ENCODE peak calls at places on chromosomes 4 and X, in four cellular contexts. One of them, this sample, is unnamed.

GRCh38 chr4:84958434-84958833 is 8.1 kb downstream of the WDFY3 start:
- DNase-seq in tibial artery: no peak
- DNase-seq in EH: no peak
- DNase-seq in globus pallidus: no peak
- DNase-seq in this sample: no peak

GRCh38 chrX:22742174-22742573 is 257.6 kb upstream of the DDX53 start:
- DNase-seq in tibial artery: no peak
- DNase-seq in EH: peak
- DNase-seq in globus pallidus: no peak
- DNase-seq in this sample: no peak

GRCh38 chr4:130825283-130825682 is 1729.3 kb downstream of the C4orf33 start:
- DNase-seq in EH: no peak
- DNase-seq in globus pallidus: no peak
- DNase-seq in tibial artery: no peak
- DNase-seq in this sample: no peak

GRCh38 chr4:7206856-7207567 is 14.7 kb downstream of the SORCS2 start:
- DNase-seq in tibial artery: peak
- DNase-seq in globus pallidus: peak
- DNase-seq in EH: peak
- DNase-seq in this sample: peak

GRCh38 chrX:106874075-106874474 is 29.1 kb downstream of the RIPPLY1 start:
- DNase-seq in EH: peak
- DNase-seq in globus pallidus: no peak
- DNase-seq in tibial artery: no peak
- DNase-seq in this sample: no peak

GRCh38 chr4:54484361-54484760 is 173.4 kb upstream of the KIT start:
- DNase-seq in EH: no peak
- DNase-seq in tibial artery: no peak
- DNase-seq in globus pallidus: no peak
- DNase-seq in this sample: no peak

GRCh38 chr4:122639181-122639580 is 18.3 kb upstream of the IL21 start:
- DNase-seq in globus pallidus: no peak
- DNase-seq in EH: no peak
- DNase-seq in tibial artery: no peak
- DNase-seq in this sample: no peak

GRCh38 chr4:119525771-119526712 is 102.6 kb downstream of the PDE5A start:
- DNase-seq in EH: peak
- DNase-seq in tibial artery: no peak
- DNase-seq in globus pallidus: no peak
- DNase-seq in this sample: no peak

GRCh38 chr4:148354186-148354585 is 88.0 kb downstream of the NR3C2 start:
- DNase-seq in EH: no peak
- DNase-seq in tibial artery: no peak
- DNase-seq in globus pallidus: no peak
- DNase-seq in this sample: no peak

GRCh38 chr4:172838108-172838507 is 330.5 kb upstream of the GALNT7 start:
- DNase-seq in tibial artery: no peak
- DNase-seq in globus pallidus: no peak
- DNase-seq in EH: no peak
- DNase-seq in this sample: no peak

GRCh38 chrX:103063191-103063845 is 653 bp downstream of the BEX1 start:
- DNase-seq in EH: peak
- DNase-seq in globus pallidus: peak
- DNase-seq in tibial artery: no peak
- DNase-seq in this sample: no peak

GRCh38 chrX:53265771-53266170 is 15.6 kb downstream of the IQSEC2 start:
- DNase-seq in globus pallidus: no peak
- DNase-seq in tibial artery: no peak
- DNase-seq in EH: peak
- DNase-seq in this sample: no peak

GRCh38 chr4:40401646-40402045 is 66.5 kb downstream of the CHRNA9 start:
- DNase-seq in tibial artery: no peak
- DNase-seq in globus pallidus: no peak
- DNase-seq in EH: no peak
- DNase-seq in this sample: no peak

GRCh38 chr4:189202182-189202868 is 738.3 kb upstream of the FRG1 start:
- DNase-seq in globus pallidus: peak
- DNase-seq in EH: peak
- DNase-seq in tibial artery: peak
- DNase-seq in this sample: peak

GRCh38 chrX:106957856-106958255 is 37.7 kb downstream of the CLDN2 start:
- DNase-seq in EH: peak
- DNase-seq in globus pallidus: no peak
- DNase-seq in tibial artery: no peak
- DNase-seq in this sample: no peak

GRCh38 chr4:8653326-8654000 is 60.9 kb downstream of the CPZ start:
- DNase-seq in globus pallidus: no peak
- DNase-seq in EH: no peak
- DNase-seq in tibial artery: no peak
- DNase-seq in this sample: no peak

GRCh38 chr4:71229477-71230257 is 109.2 kb upstream of the SLC4A4 start:
- DNase-seq in globus pallidus: peak
- DNase-seq in tibial artery: no peak
- DNase-seq in EH: peak
- DNase-seq in this sample: no peak

GRCh38 chr4:123398803-123399637 is 2.4 kb downstream of the SPRY1 start:
- DNase-seq in globus pallidus: peak
- DNase-seq in EH: peak
- DNase-seq in tibial artery: peak
- DNase-seq in this sample: peak

GRCh38 chr4:42151568-42152506 is 618 bp downstream of the BEND4 start:
- DNase-seq in globus pallidus: no peak
- DNase-seq in tibial artery: no peak
- DNase-seq in EH: no peak
- DNase-seq in this sample: peak

GRCh38 chr4:22897520-22898108 is 204.9 kb downstream of the GBA3 start:
- DNase-seq in tibial artery: no peak
- DNase-seq in EH: peak
- DNase-seq in globus pallidus: no peak
- DNase-seq in this sample: no peak

GRCh38 chr4:108398326-108398725 is 222.1 kb upstream of the RPL34 start:
- DNase-seq in globus pallidus: no peak
- DNase-seq in tibial artery: no peak
- DNase-seq in EH: no peak
- DNase-seq in this sample: no peak

GRCh38 chr4:165112258-165113156 is at the start of gene TMEM192:
- DNase-seq in tibial artery: peak
- DNase-seq in globus pallidus: peak
- DNase-seq in EH: peak
- DNase-seq in this sample: peak

GRCh38 chrX:80430826-80431501 is 10.7 kb downstream of the TENT5D start:
- DNase-seq in globus pallidus: no peak
- DNase-seq in EH: no peak
- DNase-seq in tibial artery: no peak
- DNase-seq in this sample: no peak

GRCh38 chr4:76546282-76547166 is 111.5 kb downstream of the SHROOM3 start:
- DNase-seq in EH: peak
- DNase-seq in globus pallidus: no peak
- DNase-seq in tibial artery: no peak
- DNase-seq in this sample: no peak

This sample was measured in psoas muscle.